ENCODE peak calls at places on chromosome 14, in ten cellular contexts. W is IMR-90; X is body of pancreas; O is neural progenitor cell; F is endothelial cell; M is H9; N is PC-9; P is GM13977; A is AG09309; J is CD8-positive, alpha-beta T cell. G is an unnamed sample.
A peak's percentile ranks its signal among the peaks of the same experiment; 100 is the strongest.

GRCh38 chr14:60242420-60242819 is 6.6 kb upstream of the PPM1A start:
- DNase-seq in W (no peak), X (no peak), O (no peak), F (no peak), M (no peak), N (no peak), P (no peak), A (no peak), J (no peak), G (no peak)

GRCh38 chr14:65472189-65472588 is 59.7 kb downstream of the FUT8 start:
- DNase-seq in W (no peak), X (no peak), O (peak; percentile 58), F (no peak), M (peak; percentile 38), N (peak; percentile 6), P (no peak), A (no peak), J (no peak), G (no peak)

GRCh38 chr14:26595922-26596721 is 1.7 kb downstream of the NOVA1 start:
- DNase-seq in W (no peak), X (no peak), O (peak; percentile 20), F (peak; percentile 3), M (no peak), N (no peak), P (no peak), A (no peak), J (no peak), G (peak; percentile 31)

GRCh38 chr14:77151918-77152588 is 10.5 kb upstream of the ZDHHC22 start:
- DNase-seq in W (peak; percentile 28), X (no peak), O (no peak), F (no peak), M (peak; percentile 12), N (peak; percentile 31), P (peak; percentile 77), A (no peak), J (no peak), G (peak; percentile 50)

GRCh38 chr14:55057919-55058318 is 6.5 kb downstream of the MAPK1IP1L start:
- DNase-seq in W (no peak), X (no peak), O (no peak), F (no peak), M (no peak), N (no peak), P (no peak), A (no peak), J (no peak), G (no peak)

GRCh38 chr14:103846569-103847438 is 571 bp downstream of the PPP1R13B start:
- DNase-seq in W (no peak), X (peak; percentile 58), O (peak; percentile 63), F (peak; percentile 33), M (peak; percentile 41), N (peak; percentile 19), P (peak; percentile 69), A (no peak), J (no peak), G (peak; percentile 31)

GRCh38 chr14:22630066-22630465 is 14.1 kb downstream of the OR6J1 start:
- DNase-seq in W (no peak), X (no peak), O (no peak), F (no peak), M (no peak), N (no peak), P (no peak), A (no peak), J (no peak), G (no peak)

GRCh38 chr14:73235531-73236155 is 1.7 kb upstream of the PAPLN start:
- DNase-seq in W (no peak), X (no peak), O (peak; percentile 83), F (no peak), M (peak; percentile 60), N (no peak), P (no peak), A (no peak), J (no peak), G (peak; percentile 80)

DNA sequence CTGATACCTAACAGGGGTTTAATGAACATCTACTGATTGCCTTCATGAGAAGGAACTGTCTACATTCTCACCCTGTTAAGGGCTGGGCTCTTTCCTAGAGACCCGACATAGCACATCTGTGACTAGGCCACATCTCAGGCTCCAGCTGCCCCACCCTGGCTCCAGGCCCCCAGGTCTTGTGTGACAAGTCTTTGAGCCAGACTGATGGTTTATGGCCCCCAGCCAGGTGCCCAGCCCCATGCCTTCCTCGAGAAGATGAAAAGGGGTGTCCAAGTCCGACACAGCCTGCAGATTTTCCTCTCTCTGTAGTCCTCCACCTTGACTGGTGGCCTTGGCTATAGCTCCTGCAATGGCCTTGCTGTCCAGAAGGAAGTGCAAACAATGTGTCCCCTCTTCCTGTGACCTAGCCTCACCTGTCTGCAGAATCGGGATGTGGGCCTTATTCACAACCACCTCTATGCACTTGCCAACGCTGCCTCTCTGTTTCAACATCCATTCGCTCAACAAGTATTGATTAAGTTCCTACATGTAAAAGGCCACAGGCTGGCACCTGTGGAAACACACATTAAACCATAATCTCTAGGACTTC is 4.2 kb downstream of the ACTN1 start:
- DNase-seq in W (no peak), X (no peak), O (no peak), F (no peak), M (no peak), N (peak; percentile 68), P (no peak), A (no peak), J (no peak), G (no peak)
- TF ChIP-seq CTCF in W (no peak), X (no peak), O (no peak), F (no peak), M (no peak), N (no peak), P (no peak), A (no peak), J (no peak), G (no peak)

GRCh38 chr14:101556566-101557320 is 4.6 kb upstream of the DIO3 start:
- DNase-seq in W (no peak), X (no peak), O (no peak), F (no peak), M (no peak), N (peak; percentile 54), P (no peak), A (no peak), J (no peak), G (no peak)

GRCh38 chr14:101559250-101559623 is 2.1 kb upstream of the DIO3 start:
- DNase-seq in W (no peak), X (no peak), O (no peak), F (no peak), M (no peak), N (no peak), P (peak; percentile 46), A (no peak), J (no peak), G (no peak)

GRCh38 chr14:101557321-101557695 is 4.0 kb upstream of the DIO3 start:
- DNase-seq in W (no peak), X (no peak), O (no peak), F (no peak), M (no peak), N (no peak), P (no peak), A (no peak), J (no peak), G (no peak)

GRCh38 chr14:101558739-101559240 is 2.5 kb upstream of the DIO3 start:
- DNase-seq in W (no peak), X (no peak), O (no peak), F (no peak), M (no peak), N (no peak), P (no peak), A (no peak), J (no peak), G (no peak)

DNA sequence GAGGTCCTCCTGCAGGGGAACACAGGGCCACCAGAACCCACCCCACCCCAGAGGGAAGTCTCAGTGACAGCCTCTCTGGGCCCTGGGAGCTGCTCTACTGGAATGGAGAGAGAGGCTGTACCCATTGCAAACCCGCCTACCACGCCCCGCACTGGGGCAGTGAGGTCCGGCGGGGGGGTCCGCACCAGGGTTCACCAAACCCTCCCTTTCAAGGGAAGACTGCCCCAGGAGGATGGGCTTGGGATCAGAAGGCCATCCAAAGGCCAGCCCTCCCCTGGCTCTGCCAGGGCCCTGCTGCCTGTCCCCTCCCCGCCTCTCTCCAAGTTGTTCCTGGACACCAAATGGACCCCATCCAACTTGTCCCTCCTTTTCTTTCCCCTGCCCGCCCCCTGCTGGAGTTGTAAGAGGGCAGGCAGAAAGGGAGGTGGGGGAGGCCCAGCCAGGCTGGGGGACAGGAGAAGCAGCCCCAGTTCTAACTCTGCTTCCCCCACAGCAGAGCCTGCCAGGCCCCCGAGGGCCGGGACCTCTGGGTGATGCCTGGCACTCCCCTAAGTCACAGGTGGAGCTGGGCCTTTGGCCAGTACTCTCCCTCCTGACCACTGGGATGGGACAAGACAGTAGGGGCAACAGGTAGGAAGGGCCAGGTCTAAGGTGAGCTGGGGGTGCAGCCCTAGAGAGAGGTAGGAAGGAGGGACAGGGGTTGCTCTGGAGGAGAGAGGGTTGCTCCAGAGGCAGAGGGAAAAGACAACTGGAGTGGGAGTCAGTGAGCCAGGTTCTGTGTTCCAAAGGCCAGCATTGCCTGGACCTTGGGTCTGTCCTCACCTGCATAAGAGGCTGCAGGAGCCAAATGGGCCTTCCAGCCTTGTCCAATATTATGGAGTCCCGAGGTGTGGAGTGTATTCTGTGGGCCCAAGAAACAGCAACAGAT is 3.2 kb upstream of the DIO3 start:
- DNase-seq in W (no peak), X (peak; percentile 67), O (peak; percentile 42), F (no peak), M (no peak), N (peak; percentile 43), P (no peak), A (no peak), J (no peak), G (no peak)
- TF ChIP-seq CTCF in W (peak; percentile 10), X (peak; percentile 14), O (peak; percentile 28), F (no peak), M (peak; percentile 30), N (peak; percentile 53), P (no peak), A (no peak), J (no peak), G (no peak)

GRCh38 chr14:106842687-106843086 is 1316.3 kb downstream of the TMEM121 start:
- DNase-seq in W (no peak), X (peak; percentile 44), O (no peak), F (no peak), M (no peak), N (no peak), P (no peak), A (no peak), J (no peak), G (no peak)

GRCh38 chr14:106838991-106839769 is 1312.8 kb downstream of the TMEM121 start:
- DNase-seq in W (no peak), X (no peak), O (no peak), F (no peak), M (no peak), N (no peak), P (no peak), A (no peak), J (no peak), G (no peak)

GRCh38 chr14:106837870-106838269 is 1311.5 kb downstream of the TMEM121 start:
- DNase-seq in W (no peak), X (no peak), O (no peak), F (no peak), M (no peak), N (no peak), P (no peak), A (no peak), J (no peak), G (no peak)

GRCh38 chr14:106841701-106842100 is 1315.3 kb downstream of the TMEM121 start:
- DNase-seq in W (no peak), X (peak; percentile 19), O (no peak), F (no peak), M (no peak), N (peak; percentile 4), P (no peak), A (no peak), J (no peak), G (no peak)

GRCh38 chr14:106840258-106840657 is 1313.9 kb downstream of the TMEM121 start:
- DNase-seq in W (no peak), X (no peak), O (no peak), F (no peak), M (no peak), N (no peak), P (no peak), A (no peak), J (no peak), G (no peak)
- TF ChIP-seq CTCF in W (no peak), X (no peak), O (no peak), F (no peak), M (no peak), N (no peak), P (peak; percentile 43), A (no peak), J (peak; percentile 27), G (no peak)

GRCh38 chr14:92877757-92878431 is 45.1 kb upstream of the CHGA start:
- DNase-seq in W (no peak), X (peak; percentile 90), O (peak; percentile 73), F (peak; percentile 15), M (peak; percentile 56), N (no peak), P (no peak), A (no peak), J (no peak), G (no peak)
- TF ChIP-seq CTCF in W (no peak), X (no peak), O (no peak), F (no peak), M (no peak), N (no peak), P (no peak), A (no peak), J (no peak), G (no peak)